ENCODE peak calls at places on chromosome 17, in five cellular contexts. J is M059J, P is amygdala, Q is progenitor cell of endocrine pancreas, G is astrocyte of the spinal cord. O is an unnamed sample.

GRCh38 chr17:29212681-29213121 is 32.5 kb upstream of the MYO18A start:
- DNase-seq in J (peak), P (peak), Q (no peak), G (no peak), O (no peak)

GRCh38 chr17:913207-913606 is 66.4 kb downstream of the NXN start:
- DNase-seq in J (no peak), P (no peak), Q (no peak), G (no peak), O (no peak)

GRCh38 chr17:28193241-28193640 is 125.8 kb upstream of the TMEM97 start:
- DNase-seq in J (no peak), P (no peak), Q (no peak), G (no peak), O (no peak)

GRCh38 chr17:64739316-64740058 is 77.4 kb upstream of the SMURF2 start:
- DNase-seq in J (peak), P (peak), Q (no peak), G (peak), O (no peak)

GRCh38 chr17:17505151-17505550 is 9.0 kb upstream of the RASD1 start:
- DNase-seq in J (no peak), P (no peak), Q (no peak), G (no peak), O (no peak)

GRCh38 chr17:79732804-79733691 is 2.3 kb downstream of the ENPP7 start:
- DNase-seq in J (no peak), P (no peak), Q (no peak), G (no peak), O (no peak)

GRCh38 chr17:35784895-35785294 is 10.5 kb downstream of the MMP28 start:
- DNase-seq in J (peak), P (no peak), Q (no peak), G (no peak), O (no peak)

GRCh38 chr17:9024497-9024896 is 3.2 kb downstream of the NTN1 start:
- DNase-seq in J (no peak), P (no peak), Q (no peak), G (no peak), O (no peak)